ENCODE peak calls at places on chromosomes 4 and X, in six cellular contexts. D is heart left ventricle, B is upper lobe of right lung, X is fibroblast of lung, G is cardiac muscle cell, H is small intestine. E is an unnamed sample.

GRCh38 chrX:81414630-81415029 is 212.7 kb downstream of the SH3BGRL start:
- DNase-seq in D (no peak), B (no peak), X (no peak), G (no peak), H (no peak), E (no peak)

GRCh38 chrX:69323786-69324720 is 158.8 kb upstream of the PJA1 start:
- DNase-seq in D (no peak), B (no peak), X (no peak), G (no peak), H (no peak), E (peak; percentile 56)

GRCh38 chr4:69910016-69910782 is 20.7 kb upstream of the CSN1S1 start:
- DNase-seq in D (no peak), B (no peak), X (peak; percentile 1), G (no peak), H (no peak), E (no peak)

GRCh38 chrX:68588653-68589371 is 58.7 kb upstream of the STARD8 start:
- DNase-seq in D (no peak), B (no peak), X (no peak), G (no peak), H (no peak), E (no peak)

GRCh38 chr4:83046693-83047473 is 11.9 kb downstream of the COPS4 start:
- DNase-seq in D (no peak), B (no peak), X (no peak), G (no peak), H (peak; percentile 93), E (no peak)

GRCh38 chr4:38612996-38613395 is 51.0 kb upstream of the KLF3 start:
- DNase-seq in D (no peak), B (no peak), X (peak; percentile 17), G (peak; percentile 29), H (peak; percentile 74), E (no peak)

GRCh38 chr4:33306131-33306530 is 2586.0 kb downstream of the PCDH7 start:
- DNase-seq in D (no peak), B (no peak), X (no peak), G (no peak), H (no peak), E (no peak)

GRCh38 chrX:3712080-3712869 is 1.2 kb downstream of the PRKX start:
- DNase-seq in D (no peak), B (no peak), X (peak; percentile 40), G (peak; percentile 18), H (peak; percentile 9), E (peak; percentile 9)

GRCh38 chr4:20474119-20474518 is 222.4 kb downstream of the SLIT2 start:
- DNase-seq in D (no peak), B (no peak), X (peak; percentile 25), G (peak; percentile 62), H (no peak), E (no peak)

GRCh38 chr4:119103263-119103662 is 32.4 kb upstream of the MYOZ2 start:
- DNase-seq in D (no peak), B (no peak), X (peak; percentile 100), G (no peak), H (peak; percentile 11), E (no peak)

GRCh38 chr4:118280501-118281218 is 72.1 kb downstream of the PRSS12 start:
- DNase-seq in D (no peak), B (no peak), X (peak; percentile 78), G (peak; percentile 69), H (peak; percentile 79), E (peak; percentile 64)

GRCh38 chrX:21656587-21657317 is 1.4 kb downstream of the KLHL34 start:
- DNase-seq in D (peak; percentile 47), B (no peak), X (no peak), G (no peak), H (no peak), E (no peak)

DNA sequence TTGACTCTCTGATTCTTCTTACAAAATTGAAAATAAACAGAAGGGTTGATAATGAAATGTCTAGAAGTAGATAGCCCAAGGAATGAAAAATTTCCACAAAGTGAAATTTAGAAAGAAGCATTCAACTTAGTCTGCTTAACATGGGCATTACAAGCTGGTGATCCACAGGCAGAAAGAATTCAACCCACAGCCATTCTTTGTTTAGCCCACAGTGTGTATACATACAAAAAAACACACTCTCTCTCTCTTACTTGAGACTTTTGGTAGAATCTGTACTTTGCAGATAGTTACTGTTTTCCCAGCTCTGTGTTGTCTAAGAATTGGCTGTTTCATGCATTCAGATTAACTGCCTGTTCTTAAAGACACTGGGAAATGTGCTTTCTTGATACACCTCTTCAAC is 159.8 kb downstream of the SLC4A4 start:
- DNase-seq in D (no peak), B (no peak), X (no peak), G (no peak), H (no peak), E (no peak)
- H3K4me1 ChIP-seq in D (no peaks in the 10 kb centered on the region), B (no peaks in the 10 kb centered on the region), X (no peaks in the 10 kb centered on the region), G (no peaks in the 10 kb centered on the region), H (no peaks in the 10 kb centered on the region), E (no peaks in the 10 kb centered on the region)

DNA sequence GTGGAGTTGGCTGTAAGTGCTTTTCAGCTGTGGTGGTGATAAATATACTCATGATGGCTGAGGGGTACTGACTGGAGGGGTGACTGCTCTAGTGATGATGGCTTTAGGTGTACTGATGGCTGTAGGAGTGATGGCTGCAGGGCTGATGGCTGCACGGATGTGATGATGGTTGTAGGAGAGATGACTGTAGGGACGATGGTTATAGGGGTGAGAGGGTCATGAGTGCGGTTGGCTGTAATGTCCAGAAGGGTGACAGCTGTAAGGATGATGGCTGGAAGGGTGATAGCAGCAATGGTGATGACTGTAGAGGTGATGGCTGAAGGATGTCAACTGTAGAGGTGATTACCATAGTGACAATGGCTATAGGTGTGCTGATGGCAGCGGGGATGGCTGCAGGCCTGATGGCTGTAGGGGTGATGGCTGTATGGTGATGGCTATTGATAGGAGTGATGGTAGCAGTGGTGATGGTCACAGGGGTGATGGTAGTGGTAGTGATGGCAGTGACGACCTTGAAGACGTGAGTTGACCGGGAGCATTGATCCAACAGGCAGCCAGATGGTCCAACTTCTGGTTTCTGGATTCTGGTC is 570 bp upstream of the SASH3 start:
- DNase-seq in D (no peak), B (no peak), X (no peak), G (no peak), H (no peak), E (no peak)
- H3K4me1 ChIP-seq in D (no peaks in the 10 kb centered on the region), B (no peaks in the 10 kb centered on the region), X (no peaks in the 10 kb centered on the region), G (no peaks in the 10 kb centered on the region), H (no peaks in the 10 kb centered on the region), E (no peaks in the 10 kb centered on the region)

GRCh38 chr4:123248260-123248659 is 148.3 kb upstream of the SPRY1 start:
- DNase-seq in D (no peak), B (no peak), X (no peak), G (no peak), H (no peak), E (no peak)
- H3K4me1 ChIP-seq in D (peaks cover 50% of the 10 kb centered on the region), B (peaks cover 22% of the 10 kb centered on the region), X (no peaks in the 10 kb centered on the region), G (peaks cover 15% of the 10 kb centered on the region), H (no peaks in the 10 kb centered on the region), E (peaks cover 5% of the 10 kb centered on the region)

DNA sequence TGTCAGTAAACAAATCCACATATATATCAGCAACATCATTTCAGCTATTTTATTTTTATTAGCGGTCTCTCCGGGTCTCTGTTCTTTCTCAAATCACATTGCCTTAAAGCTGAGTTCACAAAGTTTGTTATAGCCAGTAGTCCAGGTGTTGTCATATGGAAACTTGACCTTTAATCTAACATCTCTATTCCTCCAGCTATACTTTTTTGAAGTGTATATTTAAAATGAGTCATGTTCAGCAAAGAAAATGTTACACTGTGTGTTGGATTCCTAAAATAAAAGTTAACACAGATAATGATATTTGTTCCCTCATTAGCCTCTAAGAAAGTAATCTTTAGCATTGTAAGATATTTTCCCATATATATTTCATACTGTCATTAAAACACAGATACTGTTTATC is 63.6 kb downstream of the SMARCAD1 start:
- DNase-seq in D (no peak), B (no peak), X (no peak), G (no peak), H (no peak), E (no peak)
- H3K4me1 ChIP-seq in D (no peaks in the 10 kb centered on the region), B (no peaks in the 10 kb centered on the region), X (no peaks in the 10 kb centered on the region), G (no peaks in the 10 kb centered on the region), H (no peaks in the 10 kb centered on the region), E (no peaks in the 10 kb centered on the region)

GRCh38 chr4:128427832-128428366 is 140.3 kb upstream of the PGRMC2 start:
- DNase-seq in D (no peak), B (peak; percentile 70), X (peak; percentile 89), G (no peak), H (peak; percentile 72), E (peak; percentile 52)

GRCh38 chr4:128428397-128428796 is 140.8 kb upstream of the PGRMC2 start:
- DNase-seq in D (no peak), B (no peak), X (no peak), G (no peak), H (no peak), E (no peak)

DNA sequence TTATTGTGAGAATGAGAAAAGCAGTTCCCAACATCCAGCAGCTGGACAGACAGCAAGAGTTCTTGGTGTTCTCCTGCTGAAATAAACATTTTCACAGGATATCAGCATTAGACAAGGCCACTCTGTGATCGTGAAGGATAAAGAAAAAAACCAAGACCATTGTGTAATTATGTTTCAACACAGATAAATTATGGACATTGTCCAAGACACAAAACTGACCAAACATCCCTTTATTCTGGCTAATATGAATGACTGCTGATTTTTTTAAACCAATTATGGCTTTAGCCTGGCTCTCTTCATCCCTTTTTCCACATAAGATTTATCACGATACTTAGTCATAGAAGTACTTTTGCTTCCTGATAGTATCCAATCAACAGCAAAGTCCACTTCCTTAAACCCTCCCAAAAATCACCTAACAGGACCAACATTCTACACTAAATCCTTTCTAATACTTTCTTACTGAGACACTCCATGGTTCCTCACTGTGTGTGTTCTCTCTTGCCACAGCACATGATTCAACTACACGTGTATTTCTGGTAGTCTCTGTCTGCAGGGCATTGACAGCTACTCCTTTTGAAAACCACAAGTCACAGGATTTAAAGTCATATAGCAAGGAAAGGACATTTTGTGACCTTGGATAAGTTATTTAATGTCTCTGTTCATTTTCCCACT is 137.0 kb upstream of the PGRMC2 start:
- DNase-seq in D (no peak), B (no peak), X (peak; percentile 40), G (no peak), H (no peak), E (no peak)
- H3K4me1 ChIP-seq in D (peaks cover 11% of the 10 kb centered on the region), B (no peaks in the 10 kb centered on the region), X (no peaks in the 10 kb centered on the region), G (no peaks in the 10 kb centered on the region), H (no peaks in the 10 kb centered on the region), E (no peaks in the 10 kb centered on the region)

GRCh38 chr4:140096483-140096861 is 57.5 kb downstream of the MAML3 start:
- DNase-seq in D (no peak), B (no peak), X (no peak), G (no peak), H (no peak), E (no peak)
- H3K4me1 ChIP-seq in D (peaks cover 68% of the 10 kb centered on the region), B (peaks cover 74% of the 10 kb centered on the region), X (peaks cover 34% of the 10 kb centered on the region), G (peaks cover 57% of the 10 kb centered on the region), H (peaks cover 2% of the 10 kb centered on the region), E (peaks cover 39% of the 10 kb centered on the region)

DNA sequence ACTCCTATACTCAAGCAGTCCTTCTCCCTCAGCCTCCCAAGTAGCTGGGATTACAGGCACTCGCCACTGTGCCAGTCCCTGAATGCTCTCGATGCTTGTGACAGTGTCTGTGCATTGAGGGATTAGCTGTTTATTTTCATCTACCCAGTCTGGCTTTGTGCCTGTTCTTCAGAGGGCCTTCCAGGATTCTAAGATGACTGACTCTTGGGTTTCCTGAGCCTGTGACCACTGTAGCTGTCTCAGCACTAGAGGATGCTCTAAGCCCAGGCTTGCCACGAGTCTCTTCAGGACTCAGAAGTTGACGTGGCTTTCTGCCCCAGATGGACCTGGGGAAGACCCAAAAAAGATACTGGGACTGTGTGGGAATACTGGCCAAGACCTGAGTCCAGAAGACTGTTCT is 201.4 kb downstream of the ARHGAP10 start:
- DNase-seq in D (no peak), B (no peak), X (no peak), G (no peak), H (no peak), E (no peak)
- H3K4me1 ChIP-seq in D (no peaks in the 10 kb centered on the region), B (no peaks in the 10 kb centered on the region), X (no peaks in the 10 kb centered on the region), G (no peaks in the 10 kb centered on the region), H (no peaks in the 10 kb centered on the region), E (no peaks in the 10 kb centered on the region)